ENCODE peak calls at places on chromosome 22, in seven cellular contexts. F is fibroblast of lung, C is IMR-90, A is GM23338, U is neural progenitor cell, J is hepatocyte, K is HCT116. O is an unnamed sample.

GRCh38 chr22:44286673-44287072 is 26.1 kb downstream of the SHISAL1 start:
- DNase-seq in F (peak), A (no peak), C (no peak), K (no peak), J (no peak), U (no peak), O (no peak)

GRCh38 chr22:44539467-44540063 is 41.5 kb upstream of the RTL6 start:
- DNase-seq in F (no peak), K (no peak), U (no peak), J (no peak), A (no peak), C (no peak), O (no peak)

GRCh38 chr22:37314315-37315046 is 32.2 kb downstream of the CYTH4 start:
- DNase-seq in K (no peak), C (no peak), U (no peak), A (no peak), J (no peak), F (no peak), O (no peak)

GRCh38 chr22:36578619-36579018 is 49.7 kb upstream of the EIF3D start:
- DNase-seq in U (no peak), C (no peak), K (no peak), F (no peak), J (no peak), A (no peak), O (no peak)

GRCh38 chr22:22465782-22466181 is 42.8 kb downstream of the ZNF280B start:
- DNase-seq in U (no peak), J (no peak), A (no peak), C (peak), K (no peak), F (no peak), O (no peak)

GRCh38 chr22:21936151-21936778 is 16.4 kb downstream of the PPM1F start:
- DNase-seq in U (no peak), C (peak), A (no peak), J (no peak), K (no peak), F (no peak), O (no peak)

GRCh38 chr22:47065756-47066615 is 303.5 kb downstream of the TBC1D22A start:
- DNase-seq in A (no peak), U (no peak), J (no peak), K (no peak), F (peak), C (peak), O (no peak)

GRCh38 chr22:22199634-22200033 is 45.0 kb upstream of the VPREB1 start:
- DNase-seq in C (no peak), J (no peak), K (no peak), U (no peak), A (no peak), F (no peak), O (no peak)

GRCh38 chr22:17285661-17286060 is 66.4 kb upstream of the ADA2 start:
- DNase-seq in K (no peak), A (no peak), U (no peak), F (no peak), J (no peak), C (no peak), O (no peak)

GRCh38 chr22:25449781-25450317 is 114.6 kb upstream of the GRK3 start:
- DNase-seq in F (peak), U (no peak), K (no peak), C (no peak), A (no peak), J (no peak), O (no peak)

GRCh38 chr22:22178566-22178965 is 66.0 kb upstream of the VPREB1 start:
- DNase-seq in C (no peak), U (no peak), J (no peak), K (no peak), F (no peak), A (no peak), O (no peak)

GRCh38 chr22:42863349-42863911 is 6.4 kb upstream of the ARFGAP3 start:
- DNase-seq in K (peak), F (peak), J (no peak), A (no peak), C (peak), U (no peak), O (no peak)

GRCh38 chr22:36369004-36369921 is 18.5 kb downstream of the MYH9 start:
- DNase-seq in J (peak), K (no peak), C (peak), U (no peak), F (no peak), A (no peak), O (no peak)

GRCh38 chr22:27298387-27299141 is 503.0 kb downstream of the MN1 start:
- DNase-seq in C (no peak), U (no peak), F (no peak), K (no peak), A (no peak), J (no peak), O (no peak)
- H2AFZ ChIP-seq in C (no peak), U (peak), F (no peak), K (no peak), A (peak), J (peak), O (no peak)

DNA sequence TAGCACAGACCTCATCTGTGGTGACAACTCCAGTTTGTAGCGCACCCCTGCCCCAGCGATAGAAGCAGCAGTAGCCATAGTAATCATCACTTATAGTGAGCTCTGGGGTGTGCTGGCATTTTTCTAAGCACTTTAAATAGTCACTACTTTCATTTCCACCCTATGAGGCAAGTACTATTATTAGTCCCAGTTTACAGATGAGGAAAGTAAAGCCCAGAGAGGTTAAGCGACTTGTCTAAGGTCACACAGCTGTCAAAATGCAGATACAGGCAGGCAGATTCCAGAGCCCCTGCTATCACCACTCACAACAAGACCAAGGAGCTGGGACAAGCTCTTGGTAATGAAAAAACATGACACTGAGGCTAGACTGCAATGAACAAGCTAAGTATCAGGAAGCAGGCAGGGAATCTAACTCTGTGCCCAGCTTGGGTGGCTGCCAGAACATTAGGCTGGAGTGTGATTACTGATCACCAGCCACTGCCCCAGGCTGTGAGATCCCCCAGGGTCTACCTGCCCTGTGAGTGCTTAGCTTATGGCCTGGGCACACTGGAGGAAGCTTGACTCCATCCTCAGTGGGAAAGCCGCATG is 561.2 kb downstream of the MN1 start:
- DNase-seq in F (peak), A (no peak), K (no peak), C (peak), J (no peak), U (no peak), O (no peak)
- H3K4me2 ChIP-seq in F (no peak), A (no peak), K (no peak), C (no peak), J (no peak), U (no peak), O (no peak)

DNA sequence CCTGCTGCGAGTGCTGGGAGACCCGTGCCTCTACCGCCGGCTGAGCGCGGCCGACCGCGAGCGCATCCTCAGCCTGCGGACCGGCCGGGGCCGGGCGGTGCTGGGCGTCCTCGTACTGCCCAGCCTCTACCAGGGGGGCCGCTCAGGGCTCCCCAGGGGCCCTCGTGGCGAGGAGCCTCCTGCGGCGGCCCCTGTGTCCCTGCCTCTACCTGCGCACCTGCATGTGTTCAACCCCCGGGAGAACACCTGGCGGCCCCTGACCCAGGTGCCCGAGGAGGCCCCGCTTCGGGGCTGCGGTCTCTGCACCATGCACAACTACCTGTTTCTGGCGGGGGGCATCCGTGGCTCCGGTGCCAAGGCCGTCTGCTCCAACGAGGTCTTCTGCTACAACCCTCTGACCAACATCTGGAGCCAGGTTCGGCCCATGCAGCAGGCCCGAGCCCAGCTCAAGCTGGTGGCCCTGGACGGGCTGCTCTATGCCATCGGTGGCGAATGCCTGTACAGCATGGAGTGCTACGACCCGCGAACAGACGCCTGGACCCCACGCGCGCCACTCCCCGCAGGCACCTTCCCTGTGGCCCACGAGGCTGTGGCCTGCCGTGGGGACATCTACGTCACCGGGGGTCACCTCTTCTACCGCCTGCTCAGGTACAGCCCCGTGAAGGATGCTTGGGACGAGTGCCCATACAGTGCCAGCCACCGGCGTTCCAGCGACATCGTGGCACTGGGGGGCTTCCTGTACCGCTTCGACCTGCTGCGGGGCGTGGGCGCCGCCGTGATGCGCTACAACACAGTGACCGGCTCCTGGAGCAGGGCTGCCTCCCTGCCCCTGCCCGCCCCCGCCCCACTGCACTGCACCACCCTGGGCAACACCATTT is 3.5 kb downstream of the KLHDC7B start:
- DNase-seq in J (no peak), A (no peak), U (no peak), K (no peak), F (no peak), C (no peak), O (no peak)
- H2AFZ ChIP-seq in J (no peak), A (peak), U (no peak), K (no peak), F (no peak), C (no peak), O (peak)

DNA sequence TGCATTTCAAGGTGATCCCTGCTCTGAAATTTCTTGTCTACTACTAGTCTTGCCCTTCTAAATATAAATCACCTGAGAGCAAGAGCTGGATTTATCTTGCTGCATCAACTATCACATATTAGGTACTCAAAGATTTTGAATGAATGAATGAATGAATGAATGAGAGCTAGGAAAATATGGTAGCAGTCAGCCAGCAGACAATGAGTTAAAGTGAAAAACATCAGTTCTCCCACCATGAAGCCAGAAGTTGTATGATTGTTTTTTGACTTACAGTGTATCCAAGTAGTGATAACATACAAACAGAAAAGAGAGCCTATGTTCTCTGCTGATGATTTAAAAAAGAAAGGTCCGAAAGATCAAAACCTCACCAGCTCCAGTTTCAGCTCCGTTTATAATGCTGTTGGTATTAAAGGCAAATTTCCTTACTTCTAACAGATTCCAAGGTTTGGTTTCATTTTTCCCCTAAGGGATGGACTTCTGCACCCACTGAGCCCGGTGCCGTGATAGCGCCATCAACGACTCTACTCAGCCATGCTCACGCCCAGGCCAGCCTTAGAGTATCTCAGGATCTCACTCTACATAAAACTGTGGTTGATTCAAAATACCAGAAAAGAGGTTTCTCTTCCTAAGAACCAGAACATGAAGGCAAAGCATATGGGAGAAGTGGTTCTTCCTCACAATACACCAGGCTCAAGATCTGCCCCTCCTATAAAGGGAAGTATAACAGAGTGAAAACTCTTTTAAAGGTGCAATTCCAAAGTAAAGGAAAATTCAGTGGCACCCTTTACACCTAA is 92.0 kb downstream of the SGSM3 start:
- DNase-seq in J (no peak), C (no peak), F (no peak), U (no peak), K (no peak), A (no peak), O (no peak)
- H3K4me2 ChIP-seq in J (no peak), C (no peak), F (no peak), U (no peak), K (no peak), A (no peak), O (no peak)

GRCh38 chr22:39713799-39714290 is 143.3 kb downstream of the CACNA1I start:
- DNase-seq in C (no peak), U (no peak), A (no peak), F (no peak), J (no peak), K (no peak), O (no peak)
- H2AFZ ChIP-seq in C (no peak), U (no peak), A (peak), F (no peak), J (no peak), K (no peak), O (peak)

GRCh38 chr22:19480789-19481188 is 1.1 kb downstream of the CDC45 start:
- DNase-seq in U (no peak), K (no peak), J (no peak), F (no peak), C (no peak), A (no peak), O (no peak)
- H3K4me2 ChIP-seq in U (peak), K (peak), J (peak), F (peak), C (peak), A (peak), O (peak)

GRCh38 chr22:49162841-49163240 is 664.8 kb downstream of the BRD1 start:
- DNase-seq in C (no peak), J (no peak), A (no peak), U (no peak), F (no peak), K (no peak), O (no peak)
- H2AFZ ChIP-seq in C (no peak), J (no peak), A (no peak), U (no peak), F (no peak), K (no peak), O (no peak)

GRCh38 chr22:31228425-31228824 is 16.3 kb downstream of the LIMK2 start:
- DNase-seq in U (no peak), K (no peak), F (no peak), J (no peak), A (no peak), C (no peak), O (no peak)

GRCh38 chr22:31233001-31233400 is 20.9 kb downstream of the LIMK2 start:
- DNase-seq in J (no peak), F (peak), K (no peak), C (no peak), A (no peak), U (no peak), O (no peak)

GRCh38 chr22:31230155-31230870 is 18.2 kb downstream of the LIMK2 start:
- DNase-seq in A (no peak), J (no peak), U (no peak), K (no peak), C (peak), F (peak), O (no peak)

GRCh38 chr22:31229402-31230140 is 17.5 kb downstream of the LIMK2 start:
- DNase-seq in C (peak), K (no peak), U (peak), J (no peak), A (peak), F (peak), O (peak)

DNA sequence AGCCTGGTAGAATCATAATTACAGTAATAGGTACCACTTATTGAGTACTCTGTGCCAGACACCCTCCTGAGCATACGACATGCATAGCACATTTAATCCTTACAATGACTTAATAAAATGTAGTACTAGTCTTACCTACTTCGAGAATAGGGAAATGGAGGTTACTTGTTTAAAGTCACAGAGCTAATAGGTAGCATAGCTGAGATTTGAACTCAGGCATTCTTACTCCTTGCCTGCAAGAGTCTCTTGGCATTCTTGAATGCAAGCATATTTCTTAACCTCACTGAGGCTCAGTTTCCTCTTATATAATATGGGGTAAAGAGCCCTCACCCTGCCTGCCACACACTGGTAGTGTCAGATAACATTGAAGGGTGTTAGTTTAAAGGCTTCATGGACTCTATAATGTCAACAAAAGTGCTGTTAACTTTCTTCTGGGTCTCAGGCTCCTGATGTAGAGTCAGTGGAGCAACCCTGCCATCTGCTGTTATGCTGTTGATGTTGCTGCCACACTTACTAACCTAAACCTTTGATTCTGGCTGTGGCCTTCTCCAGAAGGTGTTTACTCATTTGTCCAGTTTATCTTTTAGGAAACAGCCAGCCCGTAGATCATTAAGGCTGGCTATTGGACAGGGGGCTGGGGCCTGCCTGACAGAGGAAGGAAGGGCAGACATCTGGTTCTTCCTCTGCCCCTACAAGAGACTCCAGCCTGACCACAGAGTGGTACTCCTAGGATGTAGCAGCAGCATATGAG is 18.9 kb downstream of the LIMK2 start:
- DNase-seq in F (peak), K (no peak), J (peak), U (peak), A (peak), C (peak), O (peak)
- H3K4me2 ChIP-seq in F (no peak), K (no peak), J (no peak), U (no peak), A (no peak), C (no peak), O (peak)

O was measured in MM.1S.